ENCODE peak calls at places on chromosome 6, in eight cellular contexts. One of them, this sample, is unnamed.

GRCh38 chr6:115882174-115882573 is 178.5 kb downstream of the FRK start:
- DNase-seq in upper lobe of left lung: no peak
- DNase-seq in CD8-positive, alpha-beta T cell: no peak
- DNase-seq in heart left ventricle: no peak
- DNase-seq in heart right ventricle: no peak
- DNase-seq in CD4-positive, alpha-beta T cell: no peak
- DNase-seq in IMR-90: no peak
- DNase-seq in small intestine: no peak
- DNase-seq in this sample: no peak

GRCh38 chr6:26006086-26006939 is 43.7 kb downstream of the TRIM38 start:
- DNase-seq in upper lobe of left lung: no peak
- DNase-seq in CD8-positive, alpha-beta T cell: no peak
- DNase-seq in heart left ventricle: no peak
- DNase-seq in heart right ventricle: no peak
- DNase-seq in CD4-positive, alpha-beta T cell: no peak
- DNase-seq in IMR-90: no peak
- DNase-seq in small intestine: no peak
- DNase-seq in this sample: no peak

GRCh38 chr6:72636215-72636614 is 14.4 kb downstream of the KCNQ5 start:
- DNase-seq in upper lobe of left lung: no peak
- DNase-seq in CD8-positive, alpha-beta T cell: no peak
- DNase-seq in heart left ventricle: no peak
- DNase-seq in heart right ventricle: no peak
- DNase-seq in CD4-positive, alpha-beta T cell: no peak
- DNase-seq in IMR-90: no peak
- DNase-seq in small intestine: no peak
- DNase-seq in this sample: no peak

GRCh38 chr6:6588064-6588923 is at the start of gene LY86:
- DNase-seq in upper lobe of left lung: no peak
- DNase-seq in CD8-positive, alpha-beta T cell: peak; percentile 66
- DNase-seq in heart left ventricle: peak; percentile 57
- DNase-seq in heart right ventricle: peak; percentile 54
- DNase-seq in CD4-positive, alpha-beta T cell: no peak
- DNase-seq in IMR-90: no peak
- DNase-seq in small intestine: no peak
- DNase-seq in this sample: no peak

GRCh38 chr6:52595796-52596130 is 18.9 kb upstream of the TRAM2 start:
- DNase-seq in upper lobe of left lung: no peak
- DNase-seq in CD8-positive, alpha-beta T cell: no peak
- DNase-seq in heart left ventricle: no peak
- DNase-seq in heart right ventricle: no peak
- DNase-seq in CD4-positive, alpha-beta T cell: no peak
- DNase-seq in IMR-90: no peak
- DNase-seq in small intestine: no peak
- DNase-seq in this sample: no peak

GRCh38 chr6:135114355-135115145 is 59.9 kb upstream of the HBS1L start:
- DNase-seq in upper lobe of left lung: no peak
- DNase-seq in CD8-positive, alpha-beta T cell: no peak
- DNase-seq in heart left ventricle: no peak
- DNase-seq in heart right ventricle: no peak
- DNase-seq in CD4-positive, alpha-beta T cell: no peak
- DNase-seq in IMR-90: no peak
- DNase-seq in small intestine: no peak
- DNase-seq in this sample: no peak

GRCh38 chr6:158536891-158537798 is 22.7 kb upstream of the TMEM181 start:
- DNase-seq in upper lobe of left lung: peak; percentile 20
- DNase-seq in CD8-positive, alpha-beta T cell: peak; percentile 48
- DNase-seq in heart left ventricle: peak; percentile 34
- DNase-seq in heart right ventricle: no peak
- DNase-seq in CD4-positive, alpha-beta T cell: no peak
- DNase-seq in IMR-90: no peak
- DNase-seq in small intestine: no peak
- DNase-seq in this sample: no peak

GRCh38 chr6:157107915-157108651 is 215.2 kb downstream of the TMEM242 start:
- DNase-seq in upper lobe of left lung: no peak
- DNase-seq in CD8-positive, alpha-beta T cell: no peak
- DNase-seq in heart left ventricle: no peak
- DNase-seq in heart right ventricle: no peak
- DNase-seq in CD4-positive, alpha-beta T cell: no peak
- DNase-seq in IMR-90: peak; percentile 98
- DNase-seq in small intestine: peak; percentile 35
- DNase-seq in this sample: no peak

GRCh38 chr6:122302077-122302476 is 97.4 kb upstream of the HSF2 start:
- DNase-seq in upper lobe of left lung: no peak
- DNase-seq in CD8-positive, alpha-beta T cell: no peak
- DNase-seq in heart left ventricle: no peak
- DNase-seq in heart right ventricle: no peak
- DNase-seq in CD4-positive, alpha-beta T cell: no peak
- DNase-seq in IMR-90: no peak
- DNase-seq in small intestine: peak; percentile 60
- DNase-seq in this sample: no peak

GRCh38 chr6:143747347-143747842 is 69.6 kb downstream of the PHACTR2 start:
- DNase-seq in upper lobe of left lung: no peak
- DNase-seq in CD8-positive, alpha-beta T cell: no peak
- DNase-seq in heart left ventricle: no peak
- DNase-seq in heart right ventricle: no peak
- DNase-seq in CD4-positive, alpha-beta T cell: no peak
- DNase-seq in IMR-90: no peak
- DNase-seq in small intestine: peak; percentile 92
- DNase-seq in this sample: no peak

GRCh38 chr6:35166160-35166919 is 25.2 kb upstream of the TCP11 start:
- DNase-seq in upper lobe of left lung: peak; percentile 44
- DNase-seq in CD8-positive, alpha-beta T cell: no peak
- DNase-seq in heart left ventricle: no peak
- DNase-seq in heart right ventricle: no peak
- DNase-seq in CD4-positive, alpha-beta T cell: no peak
- DNase-seq in IMR-90: no peak
- DNase-seq in small intestine: peak; percentile 46
- DNase-seq in this sample: no peak

GRCh38 chr6:121482004-121482693 is 46.7 kb downstream of the GJA1 start:
- DNase-seq in upper lobe of left lung: no peak
- DNase-seq in CD8-positive, alpha-beta T cell: no peak
- DNase-seq in heart left ventricle: no peak
- DNase-seq in heart right ventricle: no peak
- DNase-seq in CD4-positive, alpha-beta T cell: no peak
- DNase-seq in IMR-90: peak; percentile 87
- DNase-seq in small intestine: no peak
- DNase-seq in this sample: no peak

GRCh38 chr6:85537055-85537494 is 56.6 kb downstream of the SNX14 start:
- DNase-seq in upper lobe of left lung: no peak
- DNase-seq in CD8-positive, alpha-beta T cell: no peak
- DNase-seq in heart left ventricle: no peak
- DNase-seq in heart right ventricle: no peak
- DNase-seq in CD4-positive, alpha-beta T cell: no peak
- DNase-seq in IMR-90: peak; percentile 24
- DNase-seq in small intestine: peak; percentile 9
- DNase-seq in this sample: no peak

GRCh38 chr6:456358-456857 is 64.9 kb downstream of the IRF4 start:
- DNase-seq in upper lobe of left lung: no peak
- DNase-seq in CD8-positive, alpha-beta T cell: peak; percentile 32
- DNase-seq in heart left ventricle: no peak
- DNase-seq in heart right ventricle: no peak
- DNase-seq in CD4-positive, alpha-beta T cell: no peak
- DNase-seq in IMR-90: no peak
- DNase-seq in small intestine: no peak
- DNase-seq in this sample: no peak

GRCh38 chr6:4496284-4496683 is 279.9 kb upstream of the CDYL start:
- DNase-seq in upper lobe of left lung: no peak
- DNase-seq in CD8-positive, alpha-beta T cell: no peak
- DNase-seq in heart left ventricle: no peak
- DNase-seq in heart right ventricle: no peak
- DNase-seq in CD4-positive, alpha-beta T cell: no peak
- DNase-seq in IMR-90: no peak
- DNase-seq in small intestine: no peak
- DNase-seq in this sample: no peak

GRCh38 chr6:10778230-10778629 is 30.6 kb downstream of the TMEM14B start:
- DNase-seq in upper lobe of left lung: no peak
- DNase-seq in CD8-positive, alpha-beta T cell: no peak
- DNase-seq in heart left ventricle: no peak
- DNase-seq in heart right ventricle: no peak
- DNase-seq in CD4-positive, alpha-beta T cell: no peak
- DNase-seq in IMR-90: no peak
- DNase-seq in small intestine: no peak
- DNase-seq in this sample: no peak

GRCh38 chr6:10779076-10779475 is 31.5 kb downstream of the TMEM14B start:
- DNase-seq in upper lobe of left lung: no peak
- DNase-seq in CD8-positive, alpha-beta T cell: no peak
- DNase-seq in heart left ventricle: no peak
- DNase-seq in heart right ventricle: no peak
- DNase-seq in CD4-positive, alpha-beta T cell: no peak
- DNase-seq in IMR-90: no peak
- DNase-seq in small intestine: no peak
- DNase-seq in this sample: no peak
- H3K27ac ChIP-seq in upper lobe of left lung: no peak overlapping the region
- H3K27ac ChIP-seq in CD8-positive, alpha-beta T cell: no peak overlapping the region
- H3K27ac ChIP-seq in heart left ventricle: no peak overlapping the region
- H3K27ac ChIP-seq in heart right ventricle: no peak overlapping the region
- H3K27ac ChIP-seq in CD4-positive, alpha-beta T cell: no peak overlapping the region
- H3K27ac ChIP-seq in IMR-90: no peak overlapping the region
- H3K27ac ChIP-seq in small intestine: no peak overlapping the region
- H3K27ac ChIP-seq in this sample: no peak overlapping the region

DNA sequence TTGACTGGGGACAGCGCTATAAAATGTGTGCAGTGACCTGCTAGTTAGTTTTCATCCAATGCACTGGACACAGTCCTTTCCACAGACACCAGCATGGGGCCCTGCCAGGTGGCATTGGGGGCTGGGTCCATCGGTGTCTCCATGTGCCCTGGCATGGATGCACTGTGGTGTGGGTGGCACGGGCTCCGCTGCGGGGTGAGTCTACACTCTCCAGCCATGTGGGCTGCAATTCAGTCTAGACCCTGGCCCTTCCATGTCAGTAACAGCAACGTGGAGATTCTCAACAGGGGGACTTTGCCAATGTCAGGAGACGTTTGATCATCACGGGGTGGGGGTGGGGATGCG is 100.0 kb downstream of the RAMACL start:
- DNase-seq in upper lobe of left lung: no peak
- DNase-seq in CD8-positive, alpha-beta T cell: no peak
- DNase-seq in heart left ventricle: no peak
- DNase-seq in heart right ventricle: no peak
- DNase-seq in CD4-positive, alpha-beta T cell: no peak
- DNase-seq in IMR-90: no peak
- DNase-seq in small intestine: no peak
- DNase-seq in this sample: no peak
- H3K9me3 ChIP-seq in upper lobe of left lung: no peaks in the 10 kb centered on the region
- H3K9me3 ChIP-seq in CD8-positive, alpha-beta T cell: no peaks in the 10 kb centered on the region
- H3K9me3 ChIP-seq in heart left ventricle: no peaks in the 10 kb centered on the region
- H3K9me3 ChIP-seq in heart right ventricle: no peaks in the 10 kb centered on the region
- H3K9me3 ChIP-seq in CD4-positive, alpha-beta T cell: no peaks in the 10 kb centered on the region
- H3K9me3 ChIP-seq in IMR-90: no peaks in the 10 kb centered on the region
- H3K9me3 ChIP-seq in small intestine: no peaks in the 10 kb centered on the region
- H3K9me3 ChIP-seq in this sample: no peaks in the 10 kb centered on the region

DNA sequence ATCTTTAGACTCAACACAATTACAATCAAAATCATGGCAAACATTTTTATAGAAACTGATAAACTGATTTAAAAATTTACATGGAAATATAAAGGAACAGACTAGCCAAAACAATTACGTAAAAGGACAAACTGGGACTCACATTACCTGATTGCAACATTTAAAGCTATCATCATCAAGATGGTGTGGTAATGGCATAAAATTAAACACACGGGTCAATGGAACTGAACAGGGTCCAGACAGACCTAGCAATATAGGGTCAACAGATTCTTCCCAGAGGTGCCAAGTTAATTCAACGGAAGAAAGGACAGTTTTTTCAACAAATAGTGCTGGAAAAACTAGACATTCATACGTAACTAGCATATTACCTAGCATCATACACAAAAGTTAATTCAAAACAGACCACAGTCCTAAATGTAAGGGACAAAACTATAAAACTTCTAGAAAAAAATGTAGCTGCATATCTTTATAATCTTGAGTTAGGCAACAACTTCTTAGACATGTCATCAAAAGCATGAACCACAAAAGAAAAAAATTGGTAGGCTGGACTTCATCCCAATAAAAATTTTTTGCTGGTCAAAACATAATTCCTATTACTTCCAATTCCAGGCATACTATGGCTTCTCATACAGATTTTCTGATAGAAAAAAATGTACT is 147.4 kb upstream of the BEND6 start:
- DNase-seq in upper lobe of left lung: no peak
- DNase-seq in CD8-positive, alpha-beta T cell: no peak
- DNase-seq in heart left ventricle: no peak
- DNase-seq in heart right ventricle: no peak
- DNase-seq in CD4-positive, alpha-beta T cell: no peak
- DNase-seq in IMR-90: no peak
- DNase-seq in small intestine: no peak
- DNase-seq in this sample: no peak
- H3K27ac ChIP-seq in upper lobe of left lung: no peak overlapping the region
- H3K27ac ChIP-seq in CD8-positive, alpha-beta T cell: no peak overlapping the region
- H3K27ac ChIP-seq in heart left ventricle: no peak overlapping the region
- H3K27ac ChIP-seq in heart right ventricle: no peak overlapping the region
- H3K27ac ChIP-seq in CD4-positive, alpha-beta T cell: no peak overlapping the region
- H3K27ac ChIP-seq in IMR-90: no peak overlapping the region
- H3K27ac ChIP-seq in small intestine: no peak overlapping the region
- H3K27ac ChIP-seq in this sample: no peak overlapping the region

GRCh38 chr6:167409689-167410088 is 84.8 kb downstream of the TTLL2 start:
- DNase-seq in upper lobe of left lung: peak; percentile 12
- DNase-seq in CD8-positive, alpha-beta T cell: no peak
- DNase-seq in heart left ventricle: no peak
- DNase-seq in heart right ventricle: no peak
- DNase-seq in CD4-positive, alpha-beta T cell: no peak
- DNase-seq in IMR-90: no peak
- DNase-seq in small intestine: no peak
- DNase-seq in this sample: no peak

GRCh38 chr6:167410510-167410909 is 85.6 kb downstream of the TTLL2 start:
- DNase-seq in upper lobe of left lung: peak; percentile 17
- DNase-seq in CD8-positive, alpha-beta T cell: no peak
- DNase-seq in heart left ventricle: no peak
- DNase-seq in heart right ventricle: no peak
- DNase-seq in CD4-positive, alpha-beta T cell: no peak
- DNase-seq in IMR-90: no peak
- DNase-seq in small intestine: no peak
- DNase-seq in this sample: no peak

GRCh38 chr6:167408235-167408869 is 83.5 kb downstream of the TTLL2 start:
- DNase-seq in upper lobe of left lung: peak; percentile 10
- DNase-seq in CD8-positive, alpha-beta T cell: no peak
- DNase-seq in heart left ventricle: no peak
- DNase-seq in heart right ventricle: no peak
- DNase-seq in CD4-positive, alpha-beta T cell: no peak
- DNase-seq in IMR-90: no peak
- DNase-seq in small intestine: no peak
- DNase-seq in this sample: no peak

GRCh38 chr6:167407239-167408064 is 82.6 kb downstream of the TTLL2 start:
- DNase-seq in upper lobe of left lung: no peak
- DNase-seq in CD8-positive, alpha-beta T cell: no peak
- DNase-seq in heart left ventricle: no peak
- DNase-seq in heart right ventricle: no peak
- DNase-seq in CD4-positive, alpha-beta T cell: no peak
- DNase-seq in IMR-90: no peak
- DNase-seq in small intestine: no peak
- DNase-seq in this sample: no peak

DNA sequence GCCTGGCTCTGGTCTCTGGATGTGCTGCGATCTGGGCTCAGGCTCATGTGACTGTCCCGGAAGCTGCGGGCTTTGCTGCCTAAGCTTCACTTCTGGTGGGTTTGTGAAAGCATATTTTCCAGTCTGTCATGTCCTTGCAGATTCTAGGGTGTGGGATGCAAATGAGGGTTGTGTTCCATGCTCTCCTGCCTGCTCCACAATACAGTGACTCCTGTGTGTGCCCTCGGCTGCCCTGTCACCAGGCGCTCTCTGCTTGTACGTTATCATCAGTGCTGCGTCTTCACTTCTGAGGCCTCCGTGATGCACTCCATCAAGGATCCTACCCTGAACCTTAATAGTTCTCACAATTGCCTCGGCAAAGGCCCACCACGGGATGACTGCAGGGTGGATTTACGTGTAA is 84.2 kb downstream of the TTLL2 start:
- DNase-seq in upper lobe of left lung: peak; percentile 14
- DNase-seq in CD8-positive, alpha-beta T cell: no peak
- DNase-seq in heart left ventricle: no peak
- DNase-seq in heart right ventricle: no peak
- DNase-seq in CD4-positive, alpha-beta T cell: no peak
- DNase-seq in IMR-90: no peak
- DNase-seq in small intestine: no peak
- DNase-seq in this sample: no peak
- H3K9me3 ChIP-seq in upper lobe of left lung: no peaks in the 10 kb centered on the region
- H3K9me3 ChIP-seq in CD8-positive, alpha-beta T cell: no peaks in the 10 kb centered on the region
- H3K9me3 ChIP-seq in heart left ventricle: no peaks in the 10 kb centered on the region
- H3K9me3 ChIP-seq in heart right ventricle: no peaks in the 10 kb centered on the region
- H3K9me3 ChIP-seq in CD4-positive, alpha-beta T cell: no peaks in the 10 kb centered on the region
- H3K9me3 ChIP-seq in IMR-90: peaks cover 60% of the 10 kb centered on the region
- H3K9me3 ChIP-seq in small intestine: no peaks in the 10 kb centered on the region
- H3K9me3 ChIP-seq in this sample: no peaks in the 10 kb centered on the region